ENCODE peak calls at places on chromosome 4, in six cellular contexts. N is tibial artery, K is uterus, X is spleen, A is IMR-90, M is lower lobe of right lung. T is an unnamed sample.

GRCh38 chr4:149441338-149441737 is 374.3 kb downstream of the IQCM start:
- DNase-seq in N (no peak), K (no peak), X (no peak), M (no peak), A (peak), T (no peak)

GRCh38 chr4:8414377-8414776 is 26.1 kb downstream of the ACOX3 start:
- DNase-seq in K (no peak), X (no peak), M (no peak), N (no peak), A (no peak), T (no peak)

GRCh38 chr4:112552668-112553067 is 36.7 kb upstream of the NEUROG2 start:
- DNase-seq in K (no peak), A (peak), M (no peak), X (no peak), N (no peak), T (no peak)

GRCh38 chr4:173747537-173748257 is 217.7 kb upstream of the HAND2 start:
- DNase-seq in A (no peak), X (no peak), N (no peak), K (no peak), M (no peak), T (no peak)

GRCh38 chr4:38500433-38500832 is 163.6 kb upstream of the KLF3 start:
- DNase-seq in A (no peak), K (peak), N (no peak), M (no peak), X (no peak), T (no peak)

GRCh38 chr4:24003926-24004325 is 114.1 kb upstream of the PPARGC1A start:
- DNase-seq in N (no peak), M (no peak), X (no peak), K (no peak), A (peak), T (no peak)

GRCh38 chr4:152577708-152578421 is 42.0 kb upstream of the FBXW7 start:
- DNase-seq in A (no peak), M (no peak), K (no peak), X (no peak), N (no peak), T (no peak)

GRCh38 chr4:87041142-87041541 is 106.3 kb downstream of the AFF1 start:
- DNase-seq in M (no peak), A (peak), X (no peak), K (peak), N (no peak), T (no peak)

GRCh38 chr4:60133414-60133813 is 1066.7 kb upstream of the ADGRL3 start:
- DNase-seq in N (no peak), K (no peak), M (no peak), X (no peak), A (peak), T (no peak)

GRCh38 chr4:26005764-26006163 is 91.7 kb downstream of the SMIM20 start:
- DNase-seq in N (no peak), M (no peak), A (no peak), X (no peak), K (no peak), T (no peak)

GRCh38 chr4:76867880-76868655 is 29.9 kb downstream of the SOWAHB start:
- DNase-seq in K (no peak), N (no peak), X (no peak), M (no peak), A (no peak), T (peak)

GRCh38 chr4:152278172-152278504 is 257.8 kb downstream of the FBXW7 start:
- DNase-seq in X (no peak), N (no peak), A (no peak), K (no peak), M (no peak), T (no peak)

GRCh38 chr4:108331905-108332632 is 163.3 kb upstream of the LEF1 start:
- DNase-seq in N (no peak), X (no peak), A (no peak), K (no peak), M (no peak), T (no peak)

GRCh38 chr4:119041951-119042560 is 93.6 kb upstream of the MYOZ2 start:
- DNase-seq in A (peak), X (no peak), M (no peak), N (peak), K (peak), T (no peak)

GRCh38 chr4:41189669-41190068 is 24.7 kb downstream of the APBB2 start:
- DNase-seq in N (no peak), M (no peak), X (no peak), K (no peak), A (no peak), T (no peak)

GRCh38 chr4:5029447-5029846 is 10.2 kb upstream of the CYTL1 start:
- DNase-seq in X (peak), N (no peak), K (no peak), A (no peak), M (no peak), T (no peak)

DNA sequence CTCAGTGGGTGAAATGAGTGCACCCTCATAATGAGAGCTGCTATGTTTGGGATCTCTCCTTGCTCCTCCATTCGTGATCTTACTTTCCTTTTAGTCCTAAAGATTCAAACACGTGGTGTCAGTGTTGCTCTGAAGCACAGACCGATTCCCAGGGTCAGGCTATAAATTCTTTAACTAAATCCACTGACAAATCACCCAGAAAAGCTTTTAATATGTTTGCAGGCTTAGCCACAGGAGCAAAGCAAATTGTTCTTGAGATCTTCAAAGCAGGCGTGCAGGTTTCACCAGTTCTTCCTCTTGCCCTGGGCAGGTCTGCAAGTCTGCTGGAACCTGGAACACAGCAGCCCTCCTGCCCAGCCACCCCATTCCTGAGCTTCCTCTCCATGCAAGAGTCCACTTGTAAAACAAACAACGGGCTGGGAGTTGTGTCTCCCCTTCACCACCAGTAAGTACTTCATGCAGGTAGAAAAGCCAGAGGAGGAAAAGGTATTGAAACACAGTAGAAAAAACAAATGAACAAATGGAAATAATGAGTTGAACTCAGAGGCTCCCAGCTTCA is 70.1 kb upstream of the ENPP6 start:
- DNase-seq in M (peak), N (no peak), K (no peak), X (no peak), A (peak), T (no peak)
- TF ChIP-seq CTCF in M (peak), N (peak), K (peak), X (no peak), A (peak), T (peak)

GRCh38 chr4:158997660-158998349 is 105.1 kb upstream of the RAPGEF2 start:
- DNase-seq in K (no peak), M (no peak), X (no peak), A (no peak), N (no peak), T (no peak)

GRCh38 chr4:158998624-158999023 is 104.3 kb upstream of the RAPGEF2 start:
- DNase-seq in N (no peak), X (no peak), A (no peak), K (no peak), M (no peak), T (no peak)

GRCh38 chr4:158995040-158995439 is 107.8 kb upstream of the RAPGEF2 start:
- DNase-seq in M (no peak), N (no peak), X (no peak), A (no peak), K (no peak), T (no peak)

GRCh38 chr4:158995963-158996362 is 106.9 kb upstream of the RAPGEF2 start:
- DNase-seq in M (no peak), N (no peak), X (no peak), K (no peak), A (no peak), T (no peak)

DNA sequence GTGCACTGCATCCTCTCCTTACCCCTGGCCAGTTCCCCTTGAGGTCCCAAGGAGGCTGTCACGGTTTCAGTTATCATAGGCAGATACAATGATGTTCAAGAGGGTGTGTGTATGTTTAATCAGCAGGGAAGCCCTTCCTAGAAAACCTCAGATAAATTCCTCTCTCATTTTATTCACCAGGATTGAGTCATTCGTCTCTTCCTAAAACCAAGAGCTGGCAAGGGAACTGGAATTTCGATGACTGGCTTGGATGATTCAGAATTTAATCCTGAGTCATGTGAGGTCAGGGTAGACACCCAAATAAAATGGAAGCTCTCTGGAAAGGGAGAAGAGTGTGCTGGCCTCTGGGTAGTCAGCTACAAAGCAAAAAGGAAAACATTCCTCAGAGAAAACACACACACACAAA is 106.2 kb upstream of the RAPGEF2 start:
- DNase-seq in K (no peak), A (peak), N (no peak), X (no peak), M (no peak), T (no peak)
- H3K27ac ChIP-seq in K (no peak), A (no peak), N (no peak), X (no peak), M (no peak), T (peak)

GRCh38 chr4:106818764-106819163 is 217.3 kb downstream of the DKK2 start:
- DNase-seq in A (no peak), K (no peak), M (no peak), N (no peak), X (no peak), T (no peak)
- TF ChIP-seq CTCF in A (peak), K (no peak), M (no peak), N (no peak), X (no peak), T (peak)

GRCh38 chr4:147084861-147085260 is 139.2 kb upstream of the TTC29 start:
- DNase-seq in A (no peak), X (no peak), K (no peak), M (no peak), N (no peak), T (no peak)

GRCh38 chr4:147076728-147077127 is 131.1 kb upstream of the TTC29 start:
- DNase-seq in X (no peak), K (no peak), N (no peak), A (no peak), M (no peak), T (no peak)

GRCh38 chr4:147076179-147076578 is 130.5 kb upstream of the TTC29 start:
- DNase-seq in X (no peak), N (no peak), K (no peak), A (no peak), M (no peak), T (no peak)

GRCh38 chr4:147078362-147078761 is 132.7 kb upstream of the TTC29 start:
- DNase-seq in K (no peak), M (no peak), X (no peak), N (no peak), A (no peak), T (no peak)

DNA sequence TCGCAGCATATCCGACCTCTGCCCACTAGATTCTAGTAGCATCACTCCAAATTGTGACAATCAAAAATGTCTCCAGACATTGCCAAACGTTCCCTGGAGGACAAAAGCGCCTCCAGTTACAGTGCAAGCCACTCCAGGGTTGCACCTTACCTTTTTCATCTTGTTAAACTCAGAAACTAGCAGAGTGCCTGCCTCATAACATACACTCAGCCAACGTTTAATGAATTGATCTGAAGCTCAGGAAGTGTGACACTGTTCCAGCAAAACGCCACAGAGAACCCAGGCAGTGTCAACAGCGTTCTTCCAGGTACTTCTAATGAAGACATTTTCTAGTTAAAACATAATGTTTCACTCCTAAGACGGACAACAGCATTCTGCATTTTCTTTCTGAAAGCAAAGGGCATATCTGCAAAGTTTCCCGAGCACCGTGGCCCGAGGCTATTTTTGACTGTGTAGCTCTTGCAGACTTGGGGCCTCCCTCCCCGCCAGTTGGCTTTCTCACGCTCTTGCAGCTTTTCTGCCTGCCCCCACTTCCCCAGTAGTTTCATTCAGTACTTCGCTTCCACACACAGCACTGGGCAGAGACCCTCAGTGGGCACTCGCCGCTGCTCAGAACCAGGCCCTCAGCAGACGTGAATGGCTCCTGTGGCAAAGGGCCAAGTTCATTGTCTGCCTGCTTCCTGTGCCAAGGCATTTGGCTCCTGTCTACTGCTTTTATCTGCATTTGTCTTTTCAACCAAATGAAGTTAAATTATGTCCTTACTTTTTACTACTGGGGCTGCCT is 133.4 kb upstream of the TTC29 start:
- DNase-seq in N (no peak), A (no peak), M (no peak), K (peak), X (no peak), T (no peak)
- H3K27ac ChIP-seq in N (peak), A (no peak), M (no peak), K (peak), X (no peak), T (no peak)

GRCh38 chr4:162645381-162645780 is 481.6 kb upstream of the FSTL5 start:
- DNase-seq in K (no peak), N (no peak), A (no peak), M (no peak), X (no peak), T (no peak)
- TF ChIP-seq CTCF in K (no peak), N (peak), A (no peak), M (no peak), X (no peak), T (peak)

GRCh38 chr4:79882806-79883205 is 190.2 kb downstream of the ANTXR2 start:
- DNase-seq in N (no peak), A (no peak), M (no peak), K (no peak), X (no peak), T (no peak)
- H3K27ac ChIP-seq in N (no peak), A (no peak), M (no peak), K (no peak), X (no peak), T (no peak)

DNA sequence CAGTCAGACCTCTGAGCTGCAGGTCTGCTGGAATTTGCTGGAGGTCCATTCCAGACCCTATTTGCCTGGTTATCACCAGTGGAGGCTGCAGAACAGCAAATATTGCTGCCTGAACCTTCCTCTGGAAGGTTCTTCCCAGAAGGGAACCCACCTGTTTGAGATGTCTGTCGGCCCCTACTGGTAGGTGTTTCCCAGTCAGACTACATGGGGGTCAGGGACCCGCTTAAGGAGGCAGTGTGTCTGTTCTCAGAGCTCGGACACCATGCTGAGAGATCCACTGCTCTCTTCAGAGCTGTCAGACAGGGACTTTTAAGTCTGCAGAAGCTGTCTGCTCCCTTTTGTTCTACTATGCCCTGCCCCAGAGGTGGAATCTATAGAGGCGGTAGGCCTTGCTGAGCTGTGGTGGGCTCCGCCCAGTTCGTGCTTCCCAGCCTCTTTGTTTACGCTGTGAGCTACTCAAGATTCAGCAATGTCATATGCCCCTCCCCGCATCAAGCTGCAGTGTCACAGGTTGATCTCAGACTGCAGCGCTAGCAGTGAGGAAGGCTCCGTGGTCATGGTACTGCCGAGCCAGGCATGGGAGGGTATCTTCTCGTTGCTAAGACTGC is 44.1 kb upstream of the KDR start:
- DNase-seq in N (no peak), A (peak), K (no peak), M (peak), X (no peak), T (no peak)
- TF ChIP-seq CTCF in N (no peak), A (no peak), K (no peak), M (no peak), X (no peak), T (no peak)

GRCh38 chr4:123418486-123418931 is 21.9 kb downstream of the SPRY1 start:
- DNase-seq in A (peak), K (no peak), N (no peak), M (no peak), X (no peak), T (no peak)
- H3K27ac ChIP-seq in A (peak), K (peak), N (no peak), M (peak), X (no peak), T (peak)

DNA sequence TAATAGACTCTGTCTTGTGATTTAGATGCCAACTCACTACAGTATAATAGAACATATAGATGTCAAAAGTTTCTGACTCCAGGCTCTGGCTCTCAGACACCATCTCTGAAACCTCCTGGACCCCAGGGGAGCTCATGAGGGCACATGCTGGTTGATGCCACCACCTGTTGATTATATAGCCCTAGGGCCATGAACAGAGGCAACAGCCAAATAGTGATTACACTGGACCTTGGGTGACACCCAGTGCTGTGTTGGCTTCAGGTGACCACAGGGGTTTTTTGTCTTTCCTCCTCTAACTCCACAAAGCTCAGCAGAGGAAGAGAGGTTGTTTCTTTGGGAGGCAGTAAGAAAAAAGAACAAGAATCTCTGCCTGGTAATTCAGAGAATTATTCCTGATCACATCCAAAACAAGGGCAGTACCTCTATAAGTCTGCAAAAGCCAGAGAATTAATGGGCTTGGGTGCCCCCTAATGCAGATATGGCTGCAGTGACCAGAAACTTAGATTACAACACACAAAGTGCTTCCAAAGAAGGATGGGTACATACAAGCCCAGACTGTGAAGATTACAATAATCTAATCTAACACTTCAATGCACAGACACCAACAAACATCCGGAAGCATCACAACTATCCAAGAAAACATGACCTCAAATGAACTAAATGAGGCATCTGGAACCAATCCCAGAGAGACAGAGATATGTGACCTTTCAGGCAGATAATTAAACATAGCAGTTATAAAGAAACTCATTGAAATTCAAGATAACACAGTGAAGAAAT is 1920.6 kb downstream of the ARAP2 start:
- DNase-seq in X (no peak), K (no peak), A (peak), N (no peak), M (no peak), T (no peak)
- TF ChIP-seq CTCF in X (no peak), K (no peak), A (peak), N (no peak), M (no peak), T (peak)

T was measured in RWPE2.